ENCODE peak calls at places on chromosomes 16 and 17, in four cellular contexts. U is hippocampal formation, T is neural progenitor cell, Y is HS-5. M is an unnamed sample.

GRCh38 chr16:54987081-54987480 is 56.4 kb downstream of the IRX5 start:
- DNase-seq in U (peak; percentile 81), T (peak; percentile 58), Y (no peak), M (no peak)

GRCh38 chr17:2853111-2853721 is 57.0 kb downstream of the RAP1GAP2 start:
- DNase-seq in U (no peak), T (peak; percentile 72), Y (no peak), M (no peak)

GRCh38 chr16:80816372-80816771 is 12.0 kb upstream of the CDYL2 start:
- DNase-seq in U (no peak), T (no peak), Y (no peak), M (no peak)

GRCh38 chr16:12413393-12413792 is 390.3 kb downstream of the CPPED1 start:
- DNase-seq in U (no peak), T (no peak), Y (no peak), M (no peak)

GRCh38 chr16:81335669-81336068 is 20.9 kb downstream of the GAN start:
- DNase-seq in U (no peak), T (no peak), Y (no peak), M (no peak)

GRCh38 chr17:9702916-9703780 is 57.8 kb downstream of the USP43 start:
- DNase-seq in U (no peak), T (no peak), Y (no peak), M (no peak)

GRCh38 chr17:8116779-8117178 is 1.5 kb downstream of the ALOXE3 start:
- DNase-seq in U (no peak), T (no peak), Y (no peak), M (no peak)

GRCh38 chr17:77489898-77490265 is 349.1 kb downstream of the SEC14L1 start:
- DNase-seq in U (peak; percentile 71), T (no peak), Y (no peak), M (no peak)

GRCh38 chr17:76271669-76272540 is 6.8 kb downstream of the UBALD2 start:
- DNase-seq in U (no peak), T (no peak), Y (no peak), M (no peak)

GRCh38 chr17:17849863-17850373 is 13.1 kb upstream of the SREBF1 start:
- DNase-seq in U (no peak), T (peak; percentile 58), Y (no peak), M (no peak)

GRCh38 chr17:28612936-28613872 is 781 bp downstream of the RSKR start:
- DNase-seq in U (no peak), T (peak; percentile 74), Y (no peak), M (no peak)

GRCh38 chr16:19804538-19805323 is 79.9 kb downstream of the GPRC5B start:
- DNase-seq in U (peak; percentile 11), T (peak; percentile 25), Y (no peak), M (no peak)

GRCh38 chr16:56353054-56353921 is 72.1 kb downstream of the AMFR start:
- DNase-seq in U (no peak), T (no peak), Y (no peak), M (no peak)

GRCh38 chr16:89656435-89657121 is 930 bp downstream of the CHMP1A start:
- DNase-seq in U (no peak), T (peak; percentile 41), Y (no peak), M (no peak)

M was measured in BJ.